ENCODE peak calls at places on chromosomes 6 and 20, in four cellular contexts. M, Q, X and A are unnamed samples.

GRCh38 chr20:64035933-64036345 is at the start of gene C20orf204:
- DNase-seq in Q (peak; percentile 31), M (no peak), X (no peak), A (no peak)

GRCh38 chr6:5752282-5752681 is 254.4 kb downstream of the NRN1 start:
- DNase-seq in M (peak; percentile 9), X (no peak), Q (peak; percentile 76), A (peak; percentile 91)

GRCh38 chr20:61896058-61896961 is 169.4 kb downstream of the TAF4 start:
- DNase-seq in Q (peak; percentile 83), M (peak; percentile 69), X (peak; percentile 76), A (peak; percentile 73)

GRCh38 chr20:556984-557383 is 13.4 kb upstream of the CSNK2A1 start:
- DNase-seq in X (no peak), M (no peak), Q (no peak), A (no peak)

GRCh38 chr6:125699591-125699990 is 49.8 kb upstream of the HEY2 start:
- DNase-seq in Q (no peak), M (no peak), X (no peak), A (no peak)

GRCh38 chr6:142914371-142914770 is 30.6 kb downstream of the HIVEP2 start:
- DNase-seq in M (no peak), X (no peak), Q (no peak), A (peak; percentile 36)

GRCh38 chr6:52098649-52099184 is 11.3 kb upstream of the PKHD1 start:
- DNase-seq in X (no peak), Q (no peak), M (peak; percentile 23), A (peak; percentile 8)

GRCh38 chr6:142647436-142648389 is 297.3 kb downstream of the HIVEP2 start:
- DNase-seq in M (no peak), Q (peak; percentile 9), X (no peak), A (no peak)

GRCh38 chr20:22411568-22412450 is 172.6 kb downstream of the FOXA2 start:
- DNase-seq in M (no peak), X (peak; percentile 76), Q (no peak), A (peak; percentile 72)

GRCh38 chr6:96420294-96420693 is 101.3 kb upstream of the UFL1 start:
- DNase-seq in Q (no peak), M (no peak), X (no peak), A (no peak)

GRCh38 chr20:32537657-32538525 is 47.2 kb downstream of the NOL4L start:
- DNase-seq in Q (no peak), X (peak; percentile 64), M (no peak), A (no peak)

GRCh38 chr6:56247654-56248122 is 308 bp upstream of the COL21A1 start:
- DNase-seq in Q (no peak), X (no peak), M (no peak), A (no peak)

GRCh38 chr20:36836591-36837329 is 39.2 kb upstream of the TLDC2 start:
- DNase-seq in X (peak; percentile 71), Q (peak; percentile 81), M (peak; percentile 64), A (peak; percentile 63)

GRCh38 chr20:46557231-46557956 is 6.9 kb upstream of the OCSTAMP start:
- DNase-seq in M (peak; percentile 36), X (no peak), Q (no peak), A (peak; percentile 78)

GRCh38 chr6:24927234-24927955 is 8.4 kb downstream of the RIPOR2 start:
- DNase-seq in M (no peak), Q (no peak), X (no peak), A (no peak)

GRCh38 chr6:38713812-38714211 is 1.3 kb upstream of the DNAH8 start:
- DNase-seq in M (peak; percentile 80), Q (no peak), X (no peak), A (no peak)

GRCh38 chr6:132973556-132973993 is 159.2 kb downstream of the RPS12 start:
- DNase-seq in M (no peak), X (no peak), Q (peak; percentile 23), A (no peak)

GRCh38 chr6:114638346-114638745 is 295.5 kb upstream of the HS3ST5 start:
- DNase-seq in Q (peak; percentile 2), X (no peak), M (no peak), A (no peak)

GRCh38 chr20:53966774-53967398 is 103.5 kb downstream of the BCAS1 start:
- DNase-seq in X (no peak), M (no peak), Q (no peak), A (no peak)
- H3K4me2 ChIP-seq in X (no peak overlapping the region), M (no peak overlapping the region), Q (no peak overlapping the region), A (no peak overlapping the region)

GRCh38 chr6:159089443-159089842 is 44.7 kb upstream of the TAGAP start:
- DNase-seq in M (no peak), X (no peak), Q (no peak), A (no peak)
- H2AFZ ChIP-seq in M (no peak overlapping the region), X (no peak overlapping the region), Q (no peak overlapping the region), A (no peak overlapping the region)

GRCh38 chr6:44967481-44967880 is 360.6 kb upstream of the RUNX2 start:
- DNase-seq in X (no peak), M (no peak), Q (no peak), A (peak; percentile 35)
- TF ChIP-seq EZH2phosphoT487 in X (no peak), M (no peak), Q (no peak), A (no peak)

DNA sequence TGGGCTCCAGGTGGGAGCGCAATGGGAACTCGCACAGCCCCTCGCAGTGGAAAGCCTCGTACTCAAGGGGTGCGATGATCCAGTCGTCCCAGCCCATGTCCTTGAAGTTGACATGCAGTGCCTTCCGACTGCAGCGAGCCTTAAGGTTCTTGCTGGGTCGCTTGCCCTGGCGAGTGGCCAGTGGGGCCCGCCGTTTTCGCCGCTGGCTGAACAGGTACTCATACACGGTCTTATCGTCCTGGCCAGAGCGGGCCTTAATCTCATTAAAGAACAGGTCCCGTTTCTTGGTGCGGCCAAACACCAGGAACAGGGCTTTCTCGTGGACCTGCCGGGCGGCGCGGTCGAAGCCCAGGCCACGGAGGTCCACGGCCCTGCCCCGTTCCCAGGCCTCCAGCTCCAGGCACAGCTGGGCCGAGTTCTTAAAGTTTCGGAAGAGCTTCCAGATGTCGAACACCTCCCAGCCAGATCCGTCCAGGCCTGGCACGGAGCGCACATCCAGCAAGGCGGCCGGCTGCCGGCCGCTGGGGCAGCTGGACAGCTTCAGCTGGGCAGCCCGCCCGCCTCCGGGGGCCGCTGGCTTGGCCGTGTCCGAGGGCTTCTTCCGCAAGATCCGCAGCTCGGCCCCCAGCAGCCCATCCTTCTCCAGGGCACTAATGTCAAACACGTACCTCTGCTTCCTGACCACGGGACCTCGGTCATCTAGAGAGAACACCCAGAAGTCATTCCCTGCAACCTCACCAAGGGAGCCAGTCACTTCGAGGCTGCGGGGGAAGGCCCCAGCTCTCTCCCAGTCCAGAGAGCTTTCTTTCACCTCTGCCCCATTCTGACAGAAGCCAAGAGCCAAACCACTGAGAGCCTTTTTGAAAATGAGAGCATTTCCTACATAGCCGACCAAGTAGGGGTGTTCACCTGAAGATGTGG is 3.7 kb downstream of the GDF5 start:
- DNase-seq in Q (no peak), X (no peak), M (no peak), A (peak; percentile 14)
- H3K4me2 ChIP-seq in Q (no peak overlapping the region), X (no peak overlapping the region), M (no peak overlapping the region), A (no peak overlapping the region)

GRCh38 chr20:57499676-57500075 is 25.3 kb downstream of the CTCFL start:
- DNase-seq in Q (no peak), M (no peak), X (no peak), A (no peak)

GRCh38 chr20:57500235-57500634 is 24.7 kb downstream of the CTCFL start:
- DNase-seq in M (no peak), X (no peak), Q (no peak), A (no peak)

GRCh38 chr20:57500941-57501340 is 24.0 kb downstream of the CTCFL start:
- DNase-seq in X (no peak), Q (no peak), M (no peak), A (no peak)

GRCh38 chr20:57496592-57496991 is 28.3 kb downstream of the CTCFL start:
- DNase-seq in M (no peak), X (no peak), Q (no peak), A (no peak)

GRCh38 chr20:57498425-57499400 is 26.2 kb downstream of the CTCFL start:
- DNase-seq in X (peak; percentile 41), Q (peak; percentile 63), M (peak; percentile 67), A (peak; percentile 50)
- H2AFZ ChIP-seq in X (no peak overlapping the region), Q (no peak overlapping the region), M (peak overlapping the region; percentile 24), A (no peak overlapping the region)

DNA sequence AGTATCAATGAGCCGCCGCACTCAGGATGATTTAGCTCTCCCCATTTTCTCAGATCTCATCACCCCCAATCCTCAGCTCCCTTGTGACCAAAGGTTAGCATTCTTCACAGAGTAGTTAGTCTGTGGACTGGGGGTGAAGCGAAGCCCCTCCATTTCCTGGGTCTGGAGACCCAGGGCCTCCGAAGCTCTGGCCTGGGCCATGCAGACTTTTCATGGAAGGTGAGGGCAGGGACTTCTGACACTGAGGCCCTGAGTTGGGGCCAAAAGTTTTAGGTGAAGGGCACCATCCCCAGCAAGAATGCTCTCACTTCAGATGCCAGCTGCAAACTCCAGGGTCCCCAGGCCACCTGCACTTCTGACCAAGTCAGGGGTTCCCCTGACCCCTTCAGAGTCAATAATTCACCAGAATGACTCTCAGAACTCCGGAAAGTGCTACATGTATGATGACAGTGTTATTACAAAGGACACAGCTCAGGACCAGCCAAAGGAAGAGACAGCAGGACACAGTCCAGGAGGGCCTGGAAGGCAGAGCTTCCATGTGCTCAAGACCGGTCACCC is 65.7 kb upstream of the DUSP22 start:
- DNase-seq in X (no peak), M (no peak), Q (no peak), A (no peak)
- TF ChIP-seq EZH2phosphoT487 in X (no peak), M (no peak), Q (no peak), A (no peak)

DNA sequence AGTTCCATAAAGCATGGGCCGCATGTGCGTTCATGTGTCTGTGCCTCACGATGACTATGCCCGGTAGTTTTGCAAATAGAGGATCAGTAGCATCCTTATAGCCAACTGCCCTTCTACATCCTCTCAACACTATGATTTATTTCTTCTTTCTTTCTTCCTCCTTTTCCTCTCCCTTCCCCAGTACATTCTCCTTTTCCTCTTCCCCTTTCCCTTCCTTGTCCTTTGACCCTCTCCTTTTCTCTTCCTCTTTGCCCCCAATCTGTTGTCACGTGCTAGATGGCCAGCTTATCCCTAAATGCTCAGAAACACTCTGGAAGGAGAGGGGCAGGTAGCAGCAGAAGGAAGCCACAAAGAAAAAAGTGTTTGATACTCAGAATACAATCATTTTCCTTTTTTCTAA is 20.2 kb upstream of the ADGRF1 start:
- DNase-seq in M (no peak), Q (no peak), X (no peak), A (no peak)
- H3K4me2 ChIP-seq in M (no peak overlapping the region), Q (no peak overlapping the region), X (no peak overlapping the region), A (no peak overlapping the region)